ENCODE peak calls at places on chromosome 6, in seven cellular contexts. I is ovary, M is A549, G is tibial nerve, W is GM12878, B is transverse colon, T is sigmoid colon. N is an unnamed sample.

GRCh38 chr6:45420083-45420908 is 42.6 kb upstream of the SUPT3H start:
- DNase-seq in W (no peak), T (peak), B (peak), G (no peak), I (peak), M (no peak), N (no peak)

GRCh38 chr6:157606516-157606915 is 216.5 kb upstream of the SNX9 start:
- DNase-seq in W (no peak), T (no peak), I (no peak), M (no peak), G (no peak), B (no peak), N (no peak)

GRCh38 chr6:150937126-150937906 is 71.8 kb downstream of the MTHFD1L start:
- DNase-seq in I (no peak), T (no peak), B (no peak), G (peak), M (no peak), W (no peak), N (no peak)

GRCh38 chr6:99613398-99613704 is 6.7 kb downstream of the PRDM13 start:
- DNase-seq in M (peak), B (peak), G (no peak), I (peak), W (no peak), T (no peak), N (no peak)

GRCh38 chr6:3618300-3619041 is 133.0 kb downstream of the PXDC1 start:
- DNase-seq in G (no peak), W (no peak), M (no peak), T (no peak), B (no peak), I (no peak), N (peak)

GRCh38 chr6:141848029-141848890 is 284.5 kb upstream of the GJE1 start:
- DNase-seq in M (no peak), B (peak), I (no peak), W (no peak), G (no peak), T (no peak), N (no peak)

GRCh38 chr6:148200302-148200701 is 142.3 kb upstream of the SASH1 start:
- DNase-seq in B (no peak), M (no peak), W (no peak), G (no peak), I (no peak), T (no peak), N (no peak)

GRCh38 chr6:43476744-43477143 is 626 bp upstream of the TJAP1 start:
- DNase-seq in G (no peak), B (no peak), W (no peak), T (no peak), M (no peak), I (no peak), N (no peak)

GRCh38 chr6:132392792-132393191 is 8.5 kb downstream of the MOXD1 start:
- DNase-seq in I (no peak), T (no peak), G (no peak), M (peak), B (no peak), W (no peak), N (no peak)

DNA sequence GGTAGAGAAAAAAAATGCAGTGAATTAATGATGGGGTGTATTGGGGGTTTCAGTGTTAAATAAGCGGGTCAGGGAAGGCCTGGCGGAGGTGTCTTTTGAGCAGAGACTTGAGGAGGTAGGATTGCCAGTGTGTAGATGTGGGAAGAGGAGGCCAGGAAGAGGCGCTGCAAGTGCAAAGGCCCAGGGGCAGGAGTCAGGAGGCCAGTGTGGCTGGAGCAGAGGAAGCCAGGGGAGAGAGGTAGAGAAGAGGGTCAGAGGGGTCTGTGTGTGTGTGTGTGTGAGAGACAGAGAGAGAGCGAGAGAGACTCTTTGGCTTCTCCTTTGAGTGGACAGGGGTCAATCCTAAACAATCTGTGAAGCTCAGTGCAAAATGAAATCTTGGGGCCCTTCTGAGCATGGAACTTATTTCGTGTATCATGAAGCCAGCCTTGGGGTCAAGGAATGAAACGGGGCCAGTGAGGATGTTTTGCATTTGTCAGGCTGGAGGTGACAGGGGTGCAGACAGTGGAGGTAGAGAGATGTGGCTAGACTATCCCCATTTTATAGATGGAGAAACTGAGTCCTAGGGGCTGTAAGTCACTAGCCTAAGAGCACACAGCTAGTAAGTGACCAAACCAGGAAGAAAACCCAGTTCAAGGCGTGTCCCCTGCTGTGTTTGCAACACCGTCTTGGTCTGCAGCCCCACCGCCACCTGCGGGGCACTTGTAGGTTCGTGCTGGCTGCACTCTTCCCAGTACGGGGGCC is 9.7 kb upstream of the IP6K3 start:
- DNase-seq in M (no peak), T (no peak), G (no peak), B (no peak), W (no peak), I (no peak), N (no peak)
- TF ChIP-seq EP300 in M (no peak), T (no peak), G (no peak), B (no peak), W (no peak), I (no peak), N (no peak)

DNA sequence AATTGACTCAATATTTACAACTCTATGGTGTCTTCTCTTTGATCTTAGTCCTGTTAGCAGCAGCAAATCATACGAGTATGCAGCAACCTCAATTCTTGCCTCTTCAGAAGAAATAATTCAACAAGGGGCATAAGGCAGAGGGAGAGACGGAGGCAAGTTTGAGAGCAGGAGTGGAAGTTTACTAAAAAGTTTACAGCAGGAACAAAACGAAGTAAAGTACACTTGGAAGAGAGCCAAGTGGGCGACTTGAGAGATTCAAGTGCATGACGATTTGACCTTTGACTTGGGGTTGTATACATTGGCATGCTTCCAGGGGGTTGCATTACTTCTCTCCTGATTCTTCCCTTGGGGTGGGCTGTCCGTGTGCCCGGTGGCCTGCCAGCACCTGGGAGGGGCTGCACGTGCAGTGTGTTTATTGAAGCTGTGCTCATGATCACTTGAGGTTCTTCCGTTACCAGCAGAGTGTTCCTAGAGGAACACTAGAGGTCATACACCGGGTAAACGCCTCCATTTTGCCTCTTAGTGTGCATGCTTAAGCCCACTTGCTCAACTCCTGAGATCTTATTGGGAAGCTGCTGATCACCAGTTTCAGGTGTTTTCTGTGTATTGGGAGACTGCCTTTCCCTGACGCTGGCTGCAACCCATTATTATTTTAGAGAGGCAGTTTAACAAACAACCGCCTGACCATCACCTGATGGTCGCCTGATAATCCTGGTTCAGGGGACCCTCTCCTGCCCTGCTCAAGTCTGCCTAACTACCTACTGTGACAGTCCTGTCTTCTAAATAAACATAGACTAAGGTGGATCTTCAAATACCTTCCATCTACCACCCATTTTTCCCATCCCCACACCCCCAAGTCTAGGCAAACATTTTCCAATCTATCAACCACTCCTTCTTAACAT is 172.4 kb upstream of the MYLIP start:
- DNase-seq in G (peak), W (no peak), T (no peak), B (peak), I (no peak), M (peak), N (no peak)
- TF ChIP-seq EP300 in G (no peak), W (no peak), T (no peak), B (peak), I (no peak), M (no peak), N (no peak)

GRCh38 chr6:65157025-65157424 is 550.0 kb downstream of the EYS start:
- DNase-seq in M (no peak), B (no peak), T (no peak), I (no peak), G (no peak), W (no peak), N (no peak)

GRCh38 chr6:65149841-65150240 is 557.2 kb downstream of the EYS start:
- DNase-seq in I (no peak), M (no peak), W (no peak), T (no peak), G (no peak), B (no peak), N (no peak)

DNA sequence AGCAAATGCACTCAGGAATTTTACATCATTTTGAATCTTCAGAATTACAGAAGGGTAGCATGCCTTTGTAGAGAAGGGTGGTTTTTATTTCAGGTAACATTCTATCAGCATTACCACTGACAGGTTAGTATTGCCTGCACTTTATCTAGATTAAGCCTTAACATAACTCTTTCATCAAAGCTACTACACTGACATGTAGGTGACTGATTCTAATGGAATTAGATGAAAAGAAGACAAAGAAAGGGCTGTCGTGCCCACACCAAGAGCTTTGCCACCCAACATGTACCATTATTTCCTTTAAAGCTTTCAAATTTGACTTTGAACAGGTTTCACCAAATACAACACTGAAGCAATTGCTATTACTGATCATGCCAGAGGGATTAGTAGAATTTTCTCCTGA is 551.9 kb downstream of the EYS start:
- DNase-seq in I (no peak), M (no peak), T (no peak), G (no peak), B (no peak), W (no peak), N (no peak)
- TF ChIP-seq EP300 in I (no peak), M (no peak), T (no peak), G (no peak), B (no peak), W (no peak), N (no peak)

GRCh38 chr6:26158581-26159416 is 71.6 kb downstream of the HFE start:
- DNase-seq in B (peak), W (peak), G (peak), I (peak), M (peak), T (peak), N (no peak)

GRCh38 chr6:26159417-26160273 is 72.4 kb downstream of the HFE start:
- DNase-seq in I (no peak), W (peak), T (no peak), G (no peak), B (no peak), M (peak), N (no peak)

GRCh38 chr6:26156850-26157149 is 69.6 kb downstream of the HFE start:
- DNase-seq in T (peak), G (no peak), B (no peak), M (no peak), W (no peak), I (no peak), N (no peak)

GRCh38 chr6:26157150-26157837 is 70.1 kb downstream of the HFE start:
- DNase-seq in T (no peak), G (peak), W (no peak), I (peak), M (no peak), B (peak), N (peak)

DNA sequence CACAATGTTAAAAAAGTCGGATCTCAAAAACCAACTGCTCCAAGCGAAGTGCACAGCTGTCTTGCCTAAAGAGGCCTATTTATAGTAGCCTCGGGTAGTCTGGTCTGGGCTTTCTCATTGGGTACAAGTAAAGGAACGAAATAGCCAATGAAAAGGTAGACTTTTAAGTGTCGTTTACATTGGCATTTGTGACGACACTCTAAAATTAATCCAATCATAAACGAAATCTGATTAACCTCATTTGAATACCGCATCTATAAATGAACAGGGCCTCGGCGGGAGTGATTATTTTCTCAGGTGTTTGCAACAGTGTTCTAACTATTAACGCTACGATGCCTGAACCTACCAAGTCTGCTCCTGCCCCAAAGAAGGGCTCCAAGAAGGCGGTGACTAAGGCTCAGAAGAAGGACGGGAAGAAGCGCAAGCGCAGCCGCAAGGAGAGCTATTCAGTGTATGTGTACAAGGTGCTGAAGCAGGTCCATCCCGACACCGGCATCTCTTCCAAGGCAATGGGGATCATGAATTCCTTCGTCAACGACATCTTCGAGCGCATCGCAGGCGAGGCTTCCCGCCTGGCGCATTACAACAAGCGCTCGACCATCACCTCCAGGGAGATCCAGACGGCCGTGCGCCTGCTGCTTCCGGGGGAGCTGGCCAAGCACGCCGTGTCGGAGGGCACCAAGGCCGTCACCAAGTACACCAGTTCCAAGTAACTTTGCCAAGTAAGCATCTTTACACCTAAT is 70.8 kb downstream of the HFE start:
- DNase-seq in B (peak), T (peak), I (peak), M (peak), W (peak), G (peak), N (peak)
- TF ChIP-seq EP300 in B (peak), T (no peak), I (peak), M (no peak), W (peak), G (peak), N (no peak)

GRCh38 chr6:12716298-12716853 is at the start of gene PHACTR1:
- DNase-seq in B (no peak), M (no peak), T (no peak), G (no peak), W (no peak), I (no peak), N (no peak)

GRCh38 chr6:12717356-12717755 is 789 bp downstream of the PHACTR1 start:
- DNase-seq in T (no peak), G (no peak), B (no peak), I (no peak), M (no peak), W (no peak), N (no peak)

GRCh38 chr6:12719017-12719416 is 2.5 kb downstream of the PHACTR1 start:
- DNase-seq in B (no peak), M (no peak), I (no peak), T (no peak), G (no peak), W (no peak), N (no peak)

GRCh38 chr6:12720310-12720709 is 3.7 kb downstream of the PHACTR1 start:
- DNase-seq in I (no peak), W (no peak), M (no peak), T (no peak), B (no peak), G (no peak), N (no peak)

GRCh38 chr6:12718025-12718424 is 1.5 kb downstream of the PHACTR1 start:
- DNase-seq in M (peak), I (no peak), G (no peak), W (no peak), T (no peak), B (no peak), N (no peak)
- TF ChIP-seq EP300 in M (no peak), I (no peak), G (no peak), W (no peak), T (no peak), B (no peak), N (no peak)

GRCh38 chr6:117533775-117534174 is 51.3 kb downstream of the DCBLD1 start:
- DNase-seq in B (no peak), G (no peak), T (no peak), M (no peak), W (no peak), I (no peak), N (no peak)

GRCh38 chr6:117534974-117535373 is 52.5 kb downstream of the DCBLD1 start:
- DNase-seq in G (no peak), W (no peak), T (no peak), B (no peak), I (no peak), M (no peak), N (no peak)

GRCh38 chr6:117538615-117539014 is 56.1 kb downstream of the DCBLD1 start:
- DNase-seq in I (no peak), T (no peak), M (no peak), B (no peak), G (no peak), W (no peak), N (no peak)

GRCh38 chr6:117540670-117541069 is 58.2 kb downstream of the DCBLD1 start:
- DNase-seq in I (no peak), G (no peak), M (peak), B (no peak), T (no peak), W (no peak), N (no peak)

GRCh38 chr6:117536317-117536716 is 53.8 kb downstream of the DCBLD1 start:
- DNase-seq in W (no peak), M (no peak), I (no peak), G (no peak), T (no peak), B (no peak), N (no peak)
- TF ChIP-seq EP300 in W (no peak), M (no peak), I (no peak), G (no peak), T (no peak), B (no peak), N (no peak)

GRCh38 chr6:901696-902455 is 208.9 kb upstream of the EXOC2 start:
- DNase-seq in I (no peak), T (no peak), M (no peak), G (no peak), B (no peak), W (no peak), N (no peak)

GRCh38 chr6:897561-898207 is 204.7 kb upstream of the EXOC2 start:
- DNase-seq in M (no peak), W (no peak), B (no peak), G (no peak), T (no peak), I (no peak), N (no peak)

GRCh38 chr6:904994-905393 is 212.1 kb upstream of the EXOC2 start:
- DNase-seq in W (no peak), T (no peak), G (no peak), I (no peak), M (no peak), B (no peak), N (no peak)

GRCh38 chr6:903746-904145 is 210.8 kb upstream of the EXOC2 start:
- DNase-seq in B (no peak), I (no peak), G (no peak), T (no peak), W (no peak), M (no peak), N (no peak)

DNA sequence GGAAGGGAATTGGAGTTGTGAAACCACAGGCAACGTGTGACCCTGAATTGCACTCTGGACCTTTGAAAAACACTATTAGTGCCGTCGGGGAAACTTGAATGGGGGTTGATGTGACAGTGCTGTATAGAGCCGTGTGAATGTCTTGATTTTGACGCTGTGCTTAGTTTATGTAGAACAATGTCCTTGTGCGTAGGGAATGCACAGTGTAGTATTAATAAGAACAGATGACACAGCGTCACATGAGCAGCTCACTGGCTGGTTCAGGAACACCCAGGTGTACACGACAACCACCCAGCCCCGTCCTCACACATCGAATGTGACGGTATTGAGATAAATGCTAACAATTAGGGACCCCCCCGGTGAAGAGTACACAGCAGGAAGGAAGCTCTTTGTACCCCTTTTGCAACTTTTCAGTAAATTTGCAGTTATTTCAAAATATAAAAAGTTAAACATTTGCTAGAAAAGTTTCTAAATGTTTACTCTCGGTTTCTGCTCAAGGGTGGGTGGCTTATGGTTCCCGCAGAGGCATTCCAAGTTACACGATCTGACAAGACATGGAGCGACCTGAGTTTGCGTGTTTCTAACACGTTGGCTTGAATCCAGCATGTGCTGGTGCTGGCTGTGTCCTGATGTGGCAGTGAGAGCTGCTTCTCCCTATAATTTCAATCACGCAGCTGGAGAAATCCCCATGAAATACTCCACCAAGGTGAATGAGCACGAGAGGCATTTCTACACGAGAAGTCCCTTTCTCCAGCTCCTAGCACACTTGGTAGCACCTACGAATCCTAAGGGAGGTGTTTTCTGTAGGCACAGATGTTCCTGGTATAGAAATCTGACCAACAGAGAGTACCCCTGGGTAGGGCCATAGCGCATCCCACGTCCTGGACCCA is 208.0 kb upstream of the EXOC2 start:
- DNase-seq in I (no peak), G (no peak), T (no peak), M (peak), W (no peak), B (no peak), N (no peak)
- TF ChIP-seq EP300 in I (no peak), G (no peak), T (no peak), M (peak), W (no peak), B (no peak), N (no peak)

GRCh38 chr6:129731396-129731795 is 21.4 kb upstream of the ARHGAP18 start:
- DNase-seq in M (no peak), W (no peak), T (no peak), G (no peak), B (no peak), I (no peak), N (no peak)

GRCh38 chr6:129730477-129731165 is 20.6 kb upstream of the ARHGAP18 start:
- DNase-seq in I (no peak), T (no peak), W (no peak), B (no peak), G (no peak), M (peak), N (no peak)

GRCh38 chr6:129733290-129733689 is 23.3 kb upstream of the ARHGAP18 start:
- DNase-seq in T (no peak), B (no peak), G (no peak), M (no peak), W (no peak), I (no peak), N (no peak)

GRCh38 chr6:129732542-129732941 is 22.6 kb upstream of the ARHGAP18 start:
- DNase-seq in G (no peak), T (no peak), B (no peak), I (no peak), M (no peak), W (no peak), N (no peak)

GRCh38 chr6:129732034-129732433 is 22.1 kb upstream of the ARHGAP18 start:
- DNase-seq in T (no peak), G (no peak), I (no peak), B (no peak), W (no peak), M (no peak), N (no peak)
- TF ChIP-seq EP300 in T (no peak), G (no peak), I (no peak), B (no peak), W (no peak), M (no peak), N (no peak)

N was measured in esophagus muscularis mucosa.